ENCODE peak calls at places on chromosomes 16 and 17, in four cellular contexts. M is lower leg skin; T is activated CD4-positive, alpha-beta T cell treated with anti-CD3 and anti-CD28 coated beads for 48 hours; R is stimulated activated CD4-positive, alpha-beta T cell treated with anti-CD3 and anti-CD28 coated beads, TNF-alpha, amount 100 ng/mL, for 1 hour. Z is an unnamed sample.

GRCh38 chr17:79951361-79952264 is 84.1 kb downstream of the TBC1D16 start:
- DNase-seq in T (no peak), R (no peak), M (no peak), Z (no peak)

GRCh38 chr16:79677799-79678525 is 77.4 kb upstream of the MAF start:
- DNase-seq in M (no peak), R (no peak), T (no peak), Z (no peak)

GRCh38 chr17:80688994-80689635 is 144.5 kb downstream of the RPTOR start:
- DNase-seq in R (no peak), M (no peak), T (no peak), Z (no peak)

GRCh38 chr17:9917131-9917530 is 12.1 kb upstream of the RCVRN start:
- DNase-seq in R (no peak), T (no peak), M (no peak), Z (no peak)

GRCh38 chr17:3870871-3871306 is 22.0 kb downstream of the CAMKK1 start:
- DNase-seq in M (no peak), R (no peak), T (no peak), Z (no peak)

GRCh38 chr16:70746708-70747424 is 54.1 kb downstream of the VAC14 start:
- DNase-seq in T (peak), R (no peak), M (peak), Z (no peak)

GRCh38 chr17:12395733-12396354 is 269.8 kb upstream of the MYOCD start:
- DNase-seq in M (no peak), T (peak), R (no peak), Z (no peak)

GRCh38 chr17:78722101-78722761 is 59.8 kb downstream of the CYTH1 start:
- DNase-seq in R (no peak), M (no peak), T (no peak), Z (no peak)

GRCh38 chr16:19899605-19899955 is 14.9 kb upstream of the GPRC5B start:
- DNase-seq in R (no peak), M (no peak), T (no peak), Z (no peak)

GRCh38 chr17:39175695-39176093 is 9.7 kb upstream of the ARL5C start:
- DNase-seq in M (no peak), T (no peak), R (no peak), Z (no peak)

GRCh38 chr16:1498899-1499676 is 5.9 kb downstream of the TELO2 start:
- DNase-seq in R (no peak), M (no peak), T (no peak), Z (no peak)

GRCh38 chr17:59558953-59559352 is 6.5 kb upstream of the DHX40 start:
- DNase-seq in R (no peak), T (no peak), M (no peak), Z (no peak)

GRCh38 chr17:38761612-38762011 is 9.1 kb downstream of the PSMB3 start:
- DNase-seq in R (no peak), M (no peak), T (peak), Z (no peak)

GRCh38 chr17:74126179-74126900 is 77.1 kb upstream of the RPL38 start:
- DNase-seq in T (no peak), M (no peak), R (no peak), Z (no peak)

GRCh38 chr17:61755078-61755477 is 108.2 kb downstream of the BRIP1 start:
- DNase-seq in R (no peak), T (no peak), M (no peak), Z (no peak)

GRCh38 chr16:61653544-61653943 is 382.7 kb downstream of the CDH8 start:
- DNase-seq in T (no peak), R (no peak), M (no peak), Z (no peak)

GRCh38 chr17:40510328-40510648 is 8.9 kb upstream of the TNS4 start:
- DNase-seq in R (no peak), M (no peak), T (no peak), Z (no peak)

GRCh38 chr17:70521821-70522256 is 352.5 kb downstream of the KCNJ2 start:
- DNase-seq in T (no peak), M (peak), R (no peak), Z (no peak)

GRCh38 chr17:56110463-56111138 is 42.7 kb upstream of the ANKFN1 start:
- DNase-seq in R (no peak), T (no peak), M (no peak), Z (no peak)

GRCh38 chr17:76354747-76355310 is 1.1 kb upstream of the PRPSAP1 start:
- DNase-seq in R (no peak), T (peak), M (no peak), Z (no peak)

GRCh38 chr17:12406623-12407228 is 259.0 kb upstream of the MYOCD start:
- DNase-seq in M (no peak), T (no peak), R (no peak), Z (no peak)

GRCh38 chr17:73304971-73305786 is 6.6 kb downstream of the CDC42EP4 start:
- DNase-seq in T (no peak), R (no peak), M (no peak), Z (no peak)

GRCh38 chr16:12318661-12319463 is 342.3 kb downstream of the SNX29 start:
- DNase-seq in R (no peak), M (no peak), T (no peak), Z (no peak)

GRCh38 chr16:68459457-68459856 is 11.1 kb upstream of the SMPD3 start:
- DNase-seq in M (no peak), T (no peak), R (no peak), Z (no peak)

GRCh38 chr17:32520737-32521399 is 34.1 kb downstream of the CDK5R1 start:
- DNase-seq in M (no peak), R (no peak), T (no peak), Z (no peak)

GRCh38 chr16:56336071-56336688 is 89.2 kb downstream of the AMFR start:
- DNase-seq in M (no peak), R (no peak), T (no peak), Z (no peak)

GRCh38 chr16:58222532-58223316 is 24.8 kb upstream of the CSNK2A2 start:
- DNase-seq in R (no peak), M (no peak), T (no peak), Z (no peak)

GRCh38 chr17:38510424-38511125 is 82.3 kb downstream of the ARHGAP23 start:
- DNase-seq in M (no peak), R (no peak), T (no peak), Z (no peak)

GRCh38 chr16:16805809-16806208 is 426.9 kb downstream of the NPIPA7 start:
- DNase-seq in R (no peak), T (no peak), M (no peak), Z (no peak)

GRCh38 chr17:76512366-76513305 is 11.4 kb upstream of the RHBDF2 start:
- DNase-seq in R (no peak), M (no peak), T (no peak), Z (no peak)

GRCh38 chr17:75588546-75589016 is 981 bp downstream of the MYO15B start:
- DNase-seq in M (peak), R (peak), T (no peak), Z (no peak)

GRCh38 chr17:4554441-4554996 is 665 bp downstream of the MYBBP1A start:
- DNase-seq in M (no peak), R (no peak), T (no peak), Z (no peak)

GRCh38 chr16:5442054-5442453 is 344.5 kb upstream of the EEF2KMT start:
- DNase-seq in M (no peak), T (no peak), R (no peak), Z (no peak)

GRCh38 chr17:59734226-59734625 is 26.8 kb downstream of the VMP1 start:
- DNase-seq in R (no peak), M (no peak), T (no peak), Z (no peak)

Z was measured in activated naive CD8-positive, alpha-beta T cell treated with anti-CD3 and anti-CD28 coated beads, Interleukin-2, amount 50 U/mL, for 16 hours.